ENCODE peak calls at places on chromosomes 1 and 21, in five cellular contexts. M is neuronal stem cell, T is IMR-90, X is H1, W is H9. N is an unnamed sample.

GRCh38 chr1:199762567-199762966 is 264.9 kb upstream of the NR5A2 start:
- DNase-seq in X (no peak), T (no peak), W (no peak), M (no peak), N (no peak)

GRCh38 chr1:21292991-21293536 is 2.8 kb upstream of the ECE1 start:
- DNase-seq in T (no peak), X (no peak), W (no peak), M (no peak), N (no peak)

GRCh38 chr1:26677306-26678115 is 18.3 kb upstream of the ARID1A start:
- DNase-seq in T (peak), X (no peak), M (no peak), W (peak), N (peak)

GRCh38 chr1:20730690-20731056 is 1.8 kb downstream of the SH2D5 start:
- DNase-seq in X (no peak), T (no peak), W (no peak), M (no peak), N (no peak)

GRCh38 chr1:26941311-26941710 is 19.0 kb downstream of the KDF1 start:
- DNase-seq in M (no peak), W (no peak), T (no peak), X (no peak), N (no peak)

GRCh38 chr1:163071381-163072255 is 2.5 kb downstream of the RGS4 start:
- DNase-seq in T (peak), X (peak), W (peak), M (peak), N (peak)

GRCh38 chr21:42027804-42028753 is 17.9 kb upstream of the ZBTB21 start:
- DNase-seq in T (no peak), X (no peak), W (no peak), M (no peak), N (no peak)

GRCh38 chr1:165753934-165754333 is 14.7 kb downstream of the TMCO1 start:
- DNase-seq in X (no peak), M (no peak), T (no peak), W (no peak), N (no peak)

GRCh38 chr1:110449661-110450651 is 993 bp upstream of the PROK1 start:
- DNase-seq in W (no peak), M (no peak), X (no peak), T (no peak), N (peak)

GRCh38 chr1:34268311-34269042 is 91.8 kb downstream of the C1orf94 start:
- DNase-seq in M (no peak), W (no peak), T (peak), X (no peak), N (no peak)

GRCh38 chr1:59367269-59368006 is 70.5 kb downstream of the FGGY start:
- DNase-seq in W (no peak), T (peak), M (no peak), X (no peak), N (peak)

GRCh38 chr1:247288341-247288740 is 32.5 kb downstream of the VN1R5 start:
- DNase-seq in X (no peak), T (no peak), W (no peak), M (no peak), N (no peak)

GRCh38 chr1:25973610-25974355 is 24.1 kb downstream of the PAFAH2 start:
- DNase-seq in X (no peak), W (no peak), T (no peak), M (no peak), N (no peak)

GRCh38 chr1:230424440-230425251 is 1.5 kb downstream of the PGBD5 start:
- DNase-seq in M (no peak), X (no peak), T (no peak), W (peak), N (no peak)

GRCh38 chr1:33219886-33220661 is 36.2 kb upstream of the ZNF362 start:
- DNase-seq in M (no peak), X (no peak), W (peak), T (peak), N (peak)

DNA sequence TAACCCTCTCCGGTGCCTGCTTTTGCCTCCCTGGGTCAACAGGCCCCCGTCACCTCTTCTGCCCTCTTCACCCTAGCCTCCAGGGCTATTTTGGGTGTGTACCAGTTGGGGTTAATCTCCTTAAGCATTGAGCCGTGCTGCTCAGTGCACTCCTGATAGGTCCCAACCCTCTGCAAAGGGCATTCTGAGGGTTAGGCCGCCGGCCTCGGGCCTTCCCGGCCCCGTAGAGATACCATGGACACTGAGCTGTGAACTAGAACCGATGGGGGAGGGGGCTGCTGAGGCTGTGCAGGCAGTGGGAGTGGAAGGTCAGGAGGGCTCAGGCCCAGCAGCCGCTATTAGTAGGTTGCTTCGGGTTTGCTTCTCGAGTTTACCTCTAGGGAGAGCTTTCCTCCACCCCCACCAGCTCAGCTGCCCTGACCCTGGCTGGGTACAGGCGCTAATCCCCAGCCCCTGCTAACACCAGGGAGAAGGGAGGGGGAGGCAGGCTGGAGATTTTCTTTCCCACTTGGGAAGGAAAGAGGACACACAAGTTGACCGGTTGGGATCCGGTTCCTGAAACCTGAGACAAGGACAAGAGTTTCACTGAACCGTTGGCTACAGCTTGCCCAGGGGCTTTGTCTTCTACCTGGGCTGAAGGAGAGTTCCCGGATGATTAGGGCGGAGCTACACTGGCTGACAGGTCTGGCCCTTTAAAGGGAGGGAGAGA is 4.8 kb downstream of the LMOD1 start:
- DNase-seq in X (peak), W (peak), M (peak), T (no peak), N (peak)
- H4K91ac ChIP-seq in X (peak), W (no peak), M (no peak), T (no peak), N (peak)

DNA sequence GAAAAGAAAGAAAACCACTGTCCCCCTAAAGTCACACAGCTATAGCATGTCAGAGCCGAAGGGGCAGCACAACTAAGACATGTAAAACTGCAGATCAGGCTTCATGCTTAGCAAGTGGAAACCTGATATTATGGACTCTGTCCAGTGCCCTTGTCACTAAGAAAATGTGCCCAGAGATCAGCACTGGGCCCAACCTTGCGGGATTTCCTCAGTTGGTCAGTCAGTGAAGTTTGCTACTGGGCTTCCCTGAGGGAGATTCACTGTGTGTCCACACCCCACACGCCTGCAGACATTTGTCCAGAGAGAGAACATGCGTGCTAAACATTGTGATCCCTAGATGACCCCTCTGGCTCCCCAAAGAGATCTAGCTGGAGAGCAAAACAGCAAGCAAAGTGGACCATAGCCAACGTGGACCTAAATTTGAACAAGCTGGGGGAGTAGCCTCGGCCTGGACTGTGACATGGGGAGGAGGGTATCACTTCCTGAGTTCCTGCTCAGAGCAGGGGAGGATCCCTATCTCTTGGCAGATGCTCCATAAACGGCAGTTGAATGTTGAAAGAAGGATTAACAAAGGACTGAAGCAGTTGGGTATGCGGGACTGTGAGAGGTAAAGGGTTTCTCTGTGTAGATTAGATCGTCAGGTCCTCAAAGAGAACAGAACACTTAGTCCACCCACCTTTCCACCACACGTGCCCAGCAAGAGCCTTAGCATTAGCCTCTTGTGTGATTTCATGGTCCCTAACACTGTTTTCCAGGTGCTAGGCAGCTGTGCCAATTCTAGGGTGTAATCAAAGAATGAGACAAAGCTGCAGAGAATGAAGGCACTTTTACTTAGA is 53.6 kb downstream of the GLUL start:
- DNase-seq in M (no peak), T (no peak), X (no peak), W (no peak), N (no peak)
- H2AFZ ChIP-seq in M (peak), T (no peak), X (peak), W (no peak), N (no peak)

DNA sequence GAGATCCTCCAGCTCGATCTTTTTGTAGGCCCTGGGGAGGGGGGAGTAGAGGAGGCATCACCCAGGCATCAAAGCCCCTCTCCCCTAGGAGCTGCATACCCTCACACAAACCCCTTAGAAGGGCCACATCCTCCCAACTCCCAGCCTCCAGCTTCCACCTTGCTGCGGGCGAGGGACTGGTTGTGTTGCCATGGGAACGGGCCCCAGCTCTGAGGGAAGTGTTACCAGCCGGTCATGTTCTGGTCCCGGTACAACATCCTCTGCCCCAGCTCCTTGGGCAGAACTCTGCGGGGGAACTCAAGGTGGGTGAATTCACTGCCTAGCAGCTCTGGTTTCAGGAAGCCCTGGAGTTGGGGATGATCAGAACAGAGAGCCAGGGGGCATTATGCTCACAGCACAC is 4.1 kb downstream of the PPM1J start:
- DNase-seq in M (no peak), W (no peak), X (no peak), T (no peak), N (no peak)
- H3K4me2 ChIP-seq in M (no peak), W (no peak), X (no peak), T (no peak), N (no peak)

GRCh38 chr1:37947364-37947763 is 511 bp upstream of the INPP5B start:
- DNase-seq in W (no peak), X (no peak), M (no peak), T (no peak), N (no peak)

GRCh38 chr1:37948160-37948559 is 1.3 kb upstream of the INPP5B start:
- DNase-seq in W (no peak), X (no peak), T (no peak), M (no peak), N (no peak)

GRCh38 chr1:37945743-37946702 is 830 bp downstream of the INPP5B start:
- DNase-seq in T (peak), W (peak), X (no peak), M (no peak), N (peak)

GRCh38 chr1:37948841-37949240 is 2.0 kb upstream of the INPP5B start:
- DNase-seq in M (no peak), W (no peak), T (no peak), X (no peak), N (no peak)

GRCh38 chr1:37946703-37947360 is at the start of gene INPP5B:
- DNase-seq in X (peak), T (peak), W (peak), M (peak), N (peak)
- H4K91ac ChIP-seq in X (peak), T (peak), W (no peak), M (no peak), N (peak)

GRCh38 chr21:21740207-21740606 is 742.0 kb downstream of the NCAM2 start:
- DNase-seq in T (no peak), M (no peak), W (no peak), X (no peak), N (no peak)
- H2AFZ ChIP-seq in T (no peak), M (no peak), W (no peak), X (no peak), N (no peak)

DNA sequence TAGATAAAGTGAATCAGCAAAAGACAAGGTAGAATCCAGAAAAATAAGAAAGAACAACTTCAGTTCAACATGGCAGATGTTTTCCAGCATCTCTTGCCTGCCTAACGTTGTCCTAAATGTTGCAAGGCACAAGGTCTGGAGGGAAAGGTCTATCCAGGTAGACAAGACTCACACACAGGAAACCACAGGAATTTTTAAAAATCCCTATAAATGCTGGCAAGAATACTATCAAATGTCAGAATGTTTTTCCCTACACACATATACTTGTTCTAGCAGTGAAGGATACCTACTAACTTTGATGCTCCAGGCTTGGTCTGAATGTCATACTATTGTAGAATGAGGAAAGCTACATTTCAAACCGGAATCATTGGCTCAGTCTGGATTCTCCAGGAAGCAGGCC is 10.6 kb downstream of the GJA5 start:
- DNase-seq in W (no peak), M (no peak), X (no peak), T (no peak), N (no peak)
- H3K4me2 ChIP-seq in W (no peak), M (no peak), X (no peak), T (no peak), N (no peak)

GRCh38 chr1:30476911-30477459 is 246.4 kb downstream of the MATN1 start:
- DNase-seq in T (no peak), W (no peak), X (no peak), M (no peak), N (no peak)
- H4K91ac ChIP-seq in T (no peak), W (no peak), X (no peak), M (no peak), N (no peak)

DNA sequence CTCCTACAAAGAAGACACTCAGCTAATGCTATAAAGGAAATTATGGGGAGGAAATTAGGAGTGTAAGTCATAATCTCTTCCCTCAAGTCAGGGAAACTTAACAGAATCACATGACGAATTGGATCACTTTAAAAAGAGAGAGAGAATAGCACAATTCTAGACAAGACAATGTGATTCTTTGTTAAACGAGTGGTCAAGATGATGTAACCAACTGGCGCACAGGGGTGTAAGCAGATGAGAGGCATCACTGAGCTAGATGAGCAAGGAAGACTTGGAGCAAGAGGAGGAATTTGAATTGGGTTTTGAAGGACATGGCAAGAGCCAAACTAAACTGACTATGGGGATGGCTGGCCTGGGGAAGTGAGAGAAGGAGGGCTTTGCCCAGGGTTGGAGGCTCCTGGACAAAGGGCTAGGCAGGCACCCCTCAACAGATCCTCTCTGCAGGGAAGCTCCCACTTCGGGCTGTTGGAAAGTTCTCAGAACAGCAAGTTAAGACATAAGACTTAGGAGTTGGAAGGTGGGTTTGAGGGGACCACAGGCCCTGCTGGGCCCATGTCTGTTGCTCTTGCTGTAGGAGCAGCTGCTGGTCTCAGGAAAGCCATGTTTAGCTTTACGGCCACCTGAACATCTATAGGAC is 123.9 kb upstream of the GRIK3 start:
- DNase-seq in T (no peak), X (no peak), W (no peak), M (no peak), N (no peak)
- H2AFZ ChIP-seq in T (no peak), X (no peak), W (no peak), M (no peak), N (no peak)